ENCODE peak calls at places on chromosomes 11 and 22, in four cellular contexts. H is effector memory CD4-positive, alpha-beta T cell; Y is RPMI8226; C is spleen. I is an unnamed sample.

GRCh38 chr11:86068138-86068861 is 584 bp downstream of the PICALM start:
- DNase-seq in H (peak; percentile 23), Y (peak; percentile 46), C (peak; percentile 89), I (peak; percentile 79)

GRCh38 chr11:48307760-48308386 is 1.9 kb downstream of the OR4S1 start:
- DNase-seq in H (peak; percentile 42), Y (peak; percentile 67), C (no peak), I (no peak)

GRCh38 chr11:36377759-36378553 is 81.9 kb downstream of the PRR5L start:
- DNase-seq in H (no peak), Y (peak; percentile 61), C (no peak), I (no peak)

GRCh38 chr22:37330200-37331033 is 48.1 kb downstream of the CYTH4 start:
- DNase-seq in H (no peak), Y (peak; percentile 97), C (no peak), I (no peak)

GRCh38 chr11:68127791-68128681 is 6.8 kb upstream of the CHKA start:
- DNase-seq in H (no peak), Y (no peak), C (peak; percentile 80), I (peak; percentile 78)

GRCh38 chr22:43811777-43812148 is 342 bp downstream of the EFCAB6 start:
- DNase-seq in H (no peak), Y (no peak), C (no peak), I (no peak)

GRCh38 chr22:31575190-31575589 is 78.9 kb downstream of the SFI1 start:
- DNase-seq in H (no peak), Y (no peak), C (no peak), I (no peak)

GRCh38 chr22:37415210-37415609 is 12.1 kb downstream of the ELFN2 start:
- DNase-seq in H (no peak), Y (no peak), C (no peak), I (no peak)

GRCh38 chr11:116596346-116597260 is 176.2 kb downstream of the BUD13 start:
- DNase-seq in H (no peak), Y (no peak), C (no peak), I (peak; percentile 40)

GRCh38 chr22:19180740-19181410 is 2.3 kb upstream of the SLC25A1 start:
- DNase-seq in H (no peak), Y (no peak), C (no peak), I (no peak)

GRCh38 chr11:41201156-41201555 is 258.3 kb downstream of the LRRC4C start:
- DNase-seq in H (no peak), Y (peak; percentile 39), C (no peak), I (no peak)